ENCODE peak calls at places on chromosome X, in six cellular contexts. R is stomach, X is ovary, M is tibial nerve, U is uterus, S is body of pancreas. E is an unnamed sample.

GRCh38 chrX:129606918-129607317 is 47.8 kb downstream of the APLN start:
- DNase-seq in R (peak), M (peak), S (peak), U (peak), X (peak), E (no peak)

GRCh38 chrX:56788717-56789122 is 59.7 kb downstream of the NBDY start:
- DNase-seq in R (peak), X (no peak), M (peak), U (peak), S (peak), E (no peak)

GRCh38 chrX:136304493-136304892 is 3.7 kb downstream of the ADGRG4 start:
- DNase-seq in R (no peak), S (no peak), X (no peak), U (no peak), M (no peak), E (no peak)

GRCh38 chrX:70720721-70721120 is 187.8 kb downstream of the TEX11 start:
- DNase-seq in X (no peak), S (no peak), R (no peak), U (no peak), M (no peak), E (no peak)

GRCh38 chrX:47264507-47265173 is 31.8 kb downstream of the USP11 start:
- DNase-seq in R (no peak), X (no peak), M (no peak), S (no peak), U (no peak), E (no peak)

GRCh38 chrX:131322646-131323045 is 33.5 kb upstream of the IGSF1 start:
- DNase-seq in S (no peak), X (no peak), M (no peak), R (no peak), U (no peak), E (no peak)

GRCh38 chrX:114905251-114905650 is 112.2 kb downstream of the IL13RA2 start:
- DNase-seq in U (no peak), R (no peak), M (no peak), X (no peak), S (no peak), E (no peak)

GRCh38 chrX:21412883-21413282 is 38.7 kb downstream of the CNKSR2 start:
- DNase-seq in M (no peak), X (no peak), R (no peak), S (no peak), U (no peak), E (no peak)

GRCh38 chrX:1487401-1487800 is 34.7 kb upstream of the ASMTL start:
- DNase-seq in X (no peak), R (no peak), M (no peak), S (no peak), U (no peak), E (no peak)

GRCh38 chrX:94977562-94977961 is 1303.6 kb downstream of the FAM133A start:
- DNase-seq in X (no peak), U (no peak), M (no peak), S (no peak), R (no peak), E (no peak)

GRCh38 chrX:13491061-13491460 is 78.3 kb upstream of the EGFL6 start:
- DNase-seq in X (no peak), M (no peak), R (no peak), S (no peak), U (no peak), E (no peak)

DNA sequence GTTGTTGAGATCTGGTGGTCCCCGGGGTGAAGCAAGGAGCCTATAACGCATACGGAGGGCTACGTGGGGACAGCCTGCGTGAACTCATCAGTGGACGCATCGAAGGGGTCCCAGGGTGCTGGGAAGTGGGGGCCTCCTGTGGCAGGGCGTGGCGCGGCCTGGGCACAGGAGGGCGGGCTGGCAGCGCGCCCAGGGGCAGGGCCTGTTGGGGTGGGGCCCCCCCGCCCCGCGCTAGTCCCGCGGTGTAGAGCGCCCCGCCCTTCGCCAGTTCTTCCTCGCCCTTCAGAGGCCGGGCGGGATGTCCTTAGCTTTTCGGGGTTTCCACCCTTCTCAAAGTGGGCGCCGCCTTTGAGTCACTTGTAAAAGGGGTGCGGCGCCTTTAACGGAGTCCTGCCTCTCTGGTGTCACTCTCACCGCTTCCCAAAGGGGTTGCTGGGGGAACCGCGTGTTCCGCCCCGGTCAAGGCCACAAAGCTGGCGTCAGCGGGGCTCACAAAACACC is 632 bp downstream of the PLP2 start:
- DNase-seq in X (peak), U (peak), R (peak), M (peak), S (peak), E (no peak)
- TF ChIP-seq POLR2A in X (no peak), U (no peak), R (no peak), M (peak), S (no peak), E (no peak)

DNA sequence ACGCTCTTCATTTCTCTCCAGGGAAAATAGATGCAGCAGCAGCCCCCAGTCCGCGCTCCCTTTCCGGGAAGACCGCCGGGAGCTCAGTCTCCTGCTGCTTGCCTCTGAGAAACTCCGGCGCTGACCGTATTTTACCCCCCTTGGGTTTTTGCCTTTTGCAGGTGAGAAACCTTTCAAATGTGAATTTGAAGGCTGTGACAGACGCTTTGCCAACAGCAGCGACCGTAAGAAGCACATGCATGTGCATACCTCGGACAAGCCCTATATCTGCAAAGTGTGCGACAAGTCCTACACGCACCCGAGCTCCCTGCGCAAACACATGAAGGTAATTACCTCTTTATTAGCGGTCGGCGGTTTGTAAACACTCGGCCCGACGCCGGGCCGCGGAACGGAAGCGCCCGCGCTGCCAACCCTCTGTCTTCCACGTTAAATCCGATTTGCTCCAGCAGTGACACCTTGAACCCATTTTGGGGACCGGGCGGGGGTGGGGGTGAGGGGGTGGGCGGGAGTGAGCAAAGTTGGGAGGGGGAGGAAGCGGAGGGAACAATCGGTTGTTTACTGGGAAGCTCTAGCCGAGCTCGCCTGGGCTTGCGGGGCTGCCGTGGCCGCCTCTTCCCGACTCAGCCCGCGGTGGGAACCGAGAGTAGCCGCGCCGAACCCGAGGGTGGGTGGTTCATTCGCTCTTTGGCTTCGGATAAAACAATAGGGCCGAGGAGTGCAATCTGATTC is 3.0 kb downstream of the ZIC3 start:
- DNase-seq in M (no peak), R (no peak), X (no peak), U (no peak), S (no peak), E (no peak)
- H3K4me3 ChIP-seq in M (no peak), R (no peak), X (no peak), U (no peak), S (no peak), E (no peak)

GRCh38 chrX:49155900-49156837 is 6.4 kb upstream of the MAGIX start:
- DNase-seq in X (peak), M (peak), U (peak), S (peak), R (peak), E (no peak)
- TF ChIP-seq POLR2A in X (peak), M (peak), U (peak), S (peak), R (no peak), E (peak)

DNA sequence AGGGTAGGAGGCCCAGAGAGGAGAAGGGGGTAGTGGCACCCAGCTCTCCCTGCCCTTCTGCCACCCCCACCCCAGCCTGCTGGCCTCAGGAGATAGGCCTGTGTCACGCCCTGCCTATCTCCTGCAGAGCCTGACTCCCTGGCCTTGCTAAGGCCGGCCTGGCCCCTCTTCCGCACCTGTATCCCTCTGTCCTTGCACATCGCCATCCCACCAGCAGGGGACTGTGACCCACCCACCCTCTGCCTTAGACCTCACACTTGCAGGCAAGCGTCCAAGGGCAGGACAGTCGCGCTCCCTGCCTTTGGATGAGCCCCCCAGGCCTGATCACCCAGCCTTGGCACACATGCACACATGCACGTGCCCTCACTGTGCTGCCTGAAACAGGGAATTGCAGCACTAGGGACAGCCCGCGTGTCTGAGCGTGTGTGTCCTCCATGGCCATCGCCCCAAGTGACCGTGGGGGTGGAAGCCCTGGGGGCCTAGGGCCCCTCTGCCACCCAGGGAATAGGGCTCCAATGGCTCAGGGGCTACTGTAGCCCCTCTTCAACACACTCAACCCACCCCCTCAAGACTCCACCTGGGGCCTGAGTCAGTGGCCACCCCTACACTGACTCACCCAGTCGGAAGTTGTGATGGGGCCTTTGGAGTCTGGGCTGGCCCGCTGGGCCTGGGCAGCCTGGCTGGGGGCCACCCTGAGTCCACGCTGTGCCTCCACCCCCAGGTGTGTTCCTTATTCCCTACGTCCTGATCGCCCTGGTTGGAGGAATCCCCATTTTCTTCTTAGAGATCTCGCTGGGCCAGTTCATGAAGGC is 2.1 kb downstream of the SLC6A8 start:
- DNase-seq in X (no peak), M (no peak), R (no peak), S (no peak), U (no peak), E (no peak)
- H3K4me3 ChIP-seq in X (no peak), M (peak), R (peak), S (no peak), U (no peak), E (peak)

GRCh38 chrX:133939655-133940054 is 45.7 kb downstream of the GPC3 start:
- DNase-seq in U (no peak), S (no peak), R (no peak), X (no peak), M (no peak), E (no peak)
- TF ChIP-seq POLR2A in U (no peak), S (no peak), R (no peak), X (no peak), M (no peak), E (no peak)

GRCh38 chrX:40521868-40522450 is 58.8 kb upstream of the ATP6AP2 start:
- DNase-seq in X (no peak), R (no peak), S (no peak), U (no peak), M (no peak), E (no peak)

GRCh38 chrX:40526412-40526811 is 54.4 kb upstream of the ATP6AP2 start:
- DNase-seq in S (no peak), X (no peak), M (no peak), U (no peak), R (no peak), E (no peak)

GRCh38 chrX:40523852-40524251 is 56.9 kb upstream of the ATP6AP2 start:
- DNase-seq in S (no peak), M (no peak), R (no peak), U (no peak), X (no peak), E (no peak)

GRCh38 chrX:40527543-40527942 is 53.2 kb upstream of the ATP6AP2 start:
- DNase-seq in M (no peak), U (no peak), X (no peak), S (no peak), R (no peak), E (no peak)

DNA sequence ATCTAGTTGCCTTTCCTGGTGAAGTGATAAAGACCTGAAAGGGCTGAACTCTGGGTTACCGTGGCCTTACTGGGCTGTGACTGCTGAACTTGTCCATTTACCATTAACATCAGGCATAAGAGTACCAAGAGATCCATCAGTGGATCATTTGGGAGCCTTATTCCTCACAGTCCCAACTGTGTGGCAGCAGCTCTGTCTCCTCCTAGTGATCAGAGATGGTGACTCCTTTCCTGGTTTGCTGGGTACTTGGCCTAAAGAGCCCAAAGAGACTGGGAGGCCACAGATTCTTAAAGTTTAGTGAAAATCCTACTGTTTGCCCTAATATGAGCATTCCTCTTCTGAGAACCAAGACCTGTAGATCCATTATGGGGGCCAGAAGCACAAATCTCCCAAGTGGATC is 56.3 kb upstream of the ATP6AP2 start:
- DNase-seq in U (no peak), S (no peak), X (no peak), M (no peak), R (no peak), E (no peak)
- H3K4me3 ChIP-seq in U (no peak), S (no peak), X (no peak), M (no peak), R (no peak), E (no peak)

GRCh38 chrX:53438832-53439230 is 4.7 kb upstream of the HSD17B10 start:
- DNase-seq in S (no peak), M (no peak), U (no peak), R (no peak), X (no peak), E (no peak)

GRCh38 chrX:53442322-53442631 is 8.1 kb upstream of the HSD17B10 start:
- DNase-seq in U (no peak), S (no peak), R (no peak), M (no peak), X (no peak), E (no peak)

GRCh38 chrX:53440631-53441517 is 6.7 kb upstream of the HSD17B10 start:
- DNase-seq in R (peak), U (peak), S (peak), M (peak), X (peak), E (no peak)

GRCh38 chrX:53440101-53440500 is 5.9 kb upstream of the HSD17B10 start:
- DNase-seq in X (no peak), U (no peak), M (no peak), S (no peak), R (no peak), E (no peak)

DNA sequence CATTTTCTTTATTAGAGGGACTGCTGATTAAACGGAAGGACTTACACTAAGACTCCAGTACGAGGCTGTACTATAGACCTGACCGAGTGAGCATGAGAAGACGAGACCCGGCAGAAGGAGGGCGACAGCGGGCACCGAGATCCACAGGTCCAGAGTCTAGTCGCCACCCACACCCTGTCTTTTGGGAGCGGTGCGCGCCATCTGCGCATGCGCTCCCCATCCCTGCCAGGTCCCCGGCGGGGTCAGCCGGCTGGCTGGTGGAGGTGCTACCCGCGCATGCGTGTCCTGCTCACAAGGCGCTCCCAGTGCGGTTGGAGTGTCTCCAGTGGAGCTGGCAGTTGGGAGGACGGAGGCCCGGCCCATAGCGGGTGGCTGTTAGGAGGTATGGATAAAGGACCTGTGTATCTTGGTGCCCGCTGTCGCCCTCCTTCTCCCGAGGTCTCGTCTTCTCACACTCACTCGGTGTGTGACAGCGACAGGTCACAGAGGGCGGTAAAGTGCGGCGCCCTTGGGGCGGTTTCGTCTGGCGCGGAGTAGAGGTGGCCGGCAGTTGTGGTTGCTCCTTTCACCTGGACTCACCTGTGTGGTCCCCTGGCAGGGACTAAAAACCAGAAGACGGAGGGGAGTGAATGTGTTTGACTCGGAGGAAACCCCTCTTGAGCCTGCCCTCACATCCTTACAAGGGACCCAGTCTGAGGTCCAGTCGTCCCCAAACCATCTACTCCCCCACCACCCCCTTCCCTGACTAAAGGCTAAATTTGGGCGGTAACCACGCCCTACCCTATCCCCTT is 7.6 kb upstream of the HSD17B10 start:
- DNase-seq in R (peak), S (peak), X (peak), M (peak), U (peak), E (no peak)
- TF ChIP-seq POLR2A in R (no peak), S (no peak), X (no peak), M (no peak), U (no peak), E (no peak)

DNA sequence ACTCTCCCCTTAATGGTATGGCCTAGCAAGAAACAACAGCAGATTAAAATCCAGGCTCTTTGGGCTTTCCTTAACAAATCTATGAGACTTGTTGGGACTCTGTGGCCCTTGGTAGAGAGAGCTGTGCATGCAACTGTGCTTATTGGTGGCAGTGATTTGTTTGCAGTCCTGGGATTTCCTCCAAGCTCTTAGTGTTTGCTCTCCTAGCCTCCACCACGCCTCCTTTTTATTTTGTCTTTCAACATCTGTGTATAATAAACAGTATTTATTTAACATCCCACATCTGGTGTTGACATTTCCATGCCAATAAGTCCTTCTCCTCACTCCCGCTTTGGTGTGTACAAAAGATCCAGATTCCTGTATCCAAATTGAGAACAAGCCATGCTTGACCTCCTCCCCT is 3.1 kb downstream of the TNMD start:
- DNase-seq in M (no peak), U (no peak), X (no peak), R (no peak), S (no peak), E (no peak)
- H3K4me3 ChIP-seq in M (no peak), U (no peak), X (no peak), R (no peak), S (no peak), E (no peak)

GRCh38 chrX:119690921-119691716 is 1.8 kb downstream of the SEPTIN6 start:
- DNase-seq in U (no peak), S (no peak), M (no peak), X (no peak), R (no peak), E (no peak)

GRCh38 chrX:119693996-119694451 is 1.1 kb upstream of the SEPTIN6 start:
- DNase-seq in X (peak), R (no peak), M (no peak), U (no peak), S (no peak), E (no peak)

GRCh38 chrX:119692241-119693031 is 532 bp downstream of the SEPTIN6 start:
- DNase-seq in M (no peak), R (peak), X (peak), U (no peak), S (no peak), E (no peak)

GRCh38 chrX:119694601-119695534 is 1.9 kb upstream of the SEPTIN6 start:
- DNase-seq in X (no peak), R (no peak), M (no peak), U (no peak), S (no peak), E (no peak)

GRCh38 chrX:119693032-119693995 is at the start of gene SEPTIN6:
- DNase-seq in M (peak), R (peak), U (peak), S (peak), X (peak), E (no peak)
- TF ChIP-seq POLR2A in M (no peak), R (no peak), U (peak), S (peak), X (no peak), E (peak)

E was measured in vagina.